ENCODE peak calls at places on chromosomes 1 and 21, in five cellular contexts. One of them, this sample, is unnamed.

GRCh38 chr1:6103111-6103853 is 57.6 kb downstream of the KCNAB2 start:
- ATAC-seq in T-cell: no peak
- ATAC-seq in stimulated activated naive CD8-positive, alpha-beta T cell treated with anti-CD3 and anti-CD28 coated beads, Interleukin-15, Interleukin-2, amounts not matched to agents 100 U/mL and 50 U/mL, for 24 hours: no peak
- ATAC-seq in CD8-positive, alpha-beta T cell: no peak
- ATAC-seq in right lobe of liver: no peak
- ATAC-seq in this sample: no peak

GRCh38 chr21:17185685-17186084 is 327.2 kb upstream of the CXADR start:
- ATAC-seq in T-cell: no peak
- ATAC-seq in stimulated activated naive CD8-positive, alpha-beta T cell treated with anti-CD3 and anti-CD28 coated beads, Interleukin-15, Interleukin-2, amounts not matched to agents 100 U/mL and 50 U/mL, for 24 hours: no peak
- ATAC-seq in CD8-positive, alpha-beta T cell: no peak
- ATAC-seq in right lobe of liver: no peak
- ATAC-seq in this sample: no peak

GRCh38 chr1:229883504-229884200 is 183.4 kb upstream of the GALNT2 start:
- ATAC-seq in T-cell: no peak
- ATAC-seq in stimulated activated naive CD8-positive, alpha-beta T cell treated with anti-CD3 and anti-CD28 coated beads, Interleukin-15, Interleukin-2, amounts not matched to agents 100 U/mL and 50 U/mL, for 24 hours: peak
- ATAC-seq in CD8-positive, alpha-beta T cell: no peak
- ATAC-seq in right lobe of liver: no peak
- ATAC-seq in this sample: no peak

GRCh38 chr1:155977607-155978324 is 581 bp downstream of the ARHGEF2 start:
- ATAC-seq in T-cell: peak
- ATAC-seq in stimulated activated naive CD8-positive, alpha-beta T cell treated with anti-CD3 and anti-CD28 coated beads, Interleukin-15, Interleukin-2, amounts not matched to agents 100 U/mL and 50 U/mL, for 24 hours: peak
- ATAC-seq in CD8-positive, alpha-beta T cell: peak
- ATAC-seq in right lobe of liver: peak
- ATAC-seq in this sample: peak

GRCh38 chr1:48077860-48078259 is 80.7 kb upstream of the TRABD2B start:
- ATAC-seq in T-cell: no peak
- ATAC-seq in stimulated activated naive CD8-positive, alpha-beta T cell treated with anti-CD3 and anti-CD28 coated beads, Interleukin-15, Interleukin-2, amounts not matched to agents 100 U/mL and 50 U/mL, for 24 hours: no peak
- ATAC-seq in CD8-positive, alpha-beta T cell: no peak
- ATAC-seq in right lobe of liver: no peak
- ATAC-seq in this sample: no peak

GRCh38 chr1:42439940-42440339 is 15.9 kb downstream of the ZMYND12 start:
- ATAC-seq in T-cell: no peak
- ATAC-seq in stimulated activated naive CD8-positive, alpha-beta T cell treated with anti-CD3 and anti-CD28 coated beads, Interleukin-15, Interleukin-2, amounts not matched to agents 100 U/mL and 50 U/mL, for 24 hours: no peak
- ATAC-seq in CD8-positive, alpha-beta T cell: no peak
- ATAC-seq in right lobe of liver: no peak
- ATAC-seq in this sample: no peak

GRCh38 chr1:155967410-155968400 is 10.6 kb downstream of the ARHGEF2 start:
- ATAC-seq in T-cell: peak
- ATAC-seq in stimulated activated naive CD8-positive, alpha-beta T cell treated with anti-CD3 and anti-CD28 coated beads, Interleukin-15, Interleukin-2, amounts not matched to agents 100 U/mL and 50 U/mL, for 24 hours: no peak
- ATAC-seq in CD8-positive, alpha-beta T cell: peak
- ATAC-seq in right lobe of liver: peak
- ATAC-seq in this sample: no peak

GRCh38 chr1:97599447-97599846 is 321.4 kb downstream of the DPYD start:
- ATAC-seq in T-cell: no peak
- ATAC-seq in stimulated activated naive CD8-positive, alpha-beta T cell treated with anti-CD3 and anti-CD28 coated beads, Interleukin-15, Interleukin-2, amounts not matched to agents 100 U/mL and 50 U/mL, for 24 hours: no peak
- ATAC-seq in CD8-positive, alpha-beta T cell: no peak
- ATAC-seq in right lobe of liver: no peak
- ATAC-seq in this sample: peak

This sample was measured in activated T-helper 17 cell treated with anti-CD3 and anti-CD28 coated beads, Interleukin-2, amount 50 U/mL, for 72 hours.